ENCODE peak calls at places on chromosomes 3 and 15, in six cellular contexts. E is NCI-H460, T is epithelial cell of esophagus, W is substantia nigra, H is adipocyte, C is iris pigment epithelial cell. P is an unnamed sample.

GRCh38 chr15:66995257-66995656 is 70.1 kb upstream of the SMAD3 start:
- DNase-seq in H (peak), W (no peak), C (peak), E (no peak), T (peak), P (peak)

GRCh38 chr3:176584413-176585176 is 612.7 kb downstream of the TBL1XR1 start:
- DNase-seq in W (no peak), H (peak), C (peak), E (no peak), T (peak), P (peak)

GRCh38 chr3:124846189-124846588 is 41.0 kb downstream of the ITGB5 start:
- DNase-seq in W (no peak), T (peak), C (peak), E (no peak), H (peak), P (peak)

GRCh38 chr3:50418845-50419244 is 59.5 kb upstream of the TMEM115 start:
- DNase-seq in W (no peak), E (no peak), C (peak), T (no peak), H (no peak), P (peak)

GRCh38 chr3:168813261-168813660 is 717.5 kb upstream of the GOLIM4 start:
- DNase-seq in T (no peak), E (no peak), C (no peak), W (no peak), H (no peak), P (no peak)

GRCh38 chr15:45116482-45117326 is 2.6 kb downstream of the DUOXA2 start:
- DNase-seq in T (no peak), W (no peak), E (no peak), C (no peak), H (no peak), P (no peak)

GRCh38 chr15:68618339-68619302 is 39.8 kb downstream of the CORO2B start:
- DNase-seq in C (peak), E (no peak), H (no peak), W (no peak), T (peak), P (peak)

GRCh38 chr3:151345854-151346253 is 16.5 kb upstream of the P2RY13 start:
- DNase-seq in H (peak), W (no peak), E (no peak), T (no peak), C (peak), P (peak)

GRCh38 chr3:145639207-145639606 is 521.8 kb downstream of the PLOD2 start:
- DNase-seq in E (no peak), C (no peak), W (no peak), T (no peak), H (peak), P (no peak)

GRCh38 chr3:152193673-152194267 is 75.0 kb upstream of the MBNL1 start:
- DNase-seq in W (no peak), T (no peak), E (no peak), H (no peak), C (no peak), P (no peak)

GRCh38 chr15:31537770-31538592 is 211.3 kb downstream of the KLF13 start:
- DNase-seq in C (no peak), W (no peak), E (no peak), H (no peak), T (no peak), P (no peak)

GRCh38 chr3:4709336-4709735 is 216.2 kb downstream of the ITPR1 start:
- DNase-seq in C (peak), T (peak), E (no peak), H (peak), W (no peak), P (peak)

GRCh38 chr3:72633101-72633500 is 215.1 kb downstream of the SHQ1 start:
- DNase-seq in T (no peak), C (peak), W (no peak), H (no peak), E (no peak), P (peak)

GRCh38 chr3:46488735-46489361 is 8.9 kb upstream of the RTP3 start:
- DNase-seq in W (peak), C (peak), T (peak), E (peak), H (peak), P (peak)

GRCh38 chr3:177602601-177603136 is 405.4 kb upstream of the TBL1XR1 start:
- DNase-seq in T (peak), W (no peak), E (no peak), C (no peak), H (no peak), P (no peak)

GRCh38 chr15:62857411-62857853 is 185.1 kb upstream of the TPM1 start:
- DNase-seq in E (no peak), C (no peak), H (no peak), W (no peak), T (peak), P (no peak)

GRCh38 chr3:20074226-20075063 is 34.2 kb downstream of the KAT2B start:
- DNase-seq in E (no peak), W (no peak), H (peak), C (no peak), T (peak), P (peak)

GRCh38 chr3:149235599-149236424 is 14.2 kb upstream of the CP start:
- DNase-seq in C (no peak), W (no peak), H (no peak), T (no peak), E (no peak), P (no peak)

GRCh38 chr3:25587526-25587925 is 77.2 kb downstream of the TOP2B start:
- DNase-seq in C (peak), H (no peak), E (no peak), W (no peak), T (no peak), P (peak)

GRCh38 chr15:69758810-69759410 is 306.3 kb downstream of the RPLP1 start:
- DNase-seq in W (no peak), C (peak), T (no peak), E (no peak), H (no peak), P (peak)

GRCh38 chr3:12227833-12228232 is 61.0 kb upstream of the PPARG start:
- DNase-seq in H (peak), T (no peak), C (peak), E (no peak), W (no peak), P (peak)

GRCh38 chr15:70217246-70218160 is 119.8 kb upstream of the TLE3 start:
- DNase-seq in T (no peak), E (no peak), C (no peak), H (no peak), W (no peak), P (no peak)

GRCh38 chr3:127753338-127753737 is 69.0 kb downstream of the MGLL start:
- DNase-seq in T (no peak), H (no peak), W (no peak), C (no peak), E (no peak), P (no peak)

GRCh38 chr3:195003006-195003892 is 267.7 kb downstream of the XXYLT1 start:
- DNase-seq in E (no peak), C (no peak), H (peak), T (peak), W (no peak), P (no peak)

GRCh38 chr3:11230125-11230524 is 42.1 kb upstream of the ATG7 start:
- DNase-seq in C (no peak), H (no peak), W (no peak), E (no peak), T (peak), P (no peak)

GRCh38 chr3:164687211-164687610 is 391.1 kb downstream of the SI start:
- DNase-seq in C (no peak), H (no peak), E (no peak), W (no peak), T (no peak), P (no peak)